ENCODE peak calls at places on chromosomes 1 and 21, in nine cellular contexts. V is endothelial cell of umbilical vein, K is astrocyte, J is GM12878, Z is HepG2, X is GM23338, R is hepatocyte, M is fibroblast of lung, F is mammary epithelial cell. D is an unnamed sample.

GRCh38 chr1:232084584-232085223 is 458.1 kb downstream of the DISC1 start:
- DNase-seq in J (no peak), X (peak; percentile 86), Z (no peak), R (peak; percentile 62), F (peak; percentile 24), K (no peak), V (peak; percentile 28), M (peak; percentile 29), D (peak; percentile 46)

GRCh38 chr21:42208801-42209490 is 10.0 kb upstream of the ABCG1 start:
- DNase-seq in K (no peak), M (no peak), F (no peak), Z (no peak), R (no peak), J (no peak), X (no peak), V (no peak), D (no peak)

GRCh38 chr1:203930343-203930742 is 68.9 kb downstream of the SNRPE start:
- DNase-seq in Z (no peak), V (peak; percentile 33), J (no peak), X (no peak), M (peak; percentile 64), F (no peak), K (peak; percentile 58), R (no peak), D (no peak)

GRCh38 chr1:51293898-51294515 is 36.4 kb downstream of the TTC39A start:
- DNase-seq in Z (no peak), R (no peak), X (no peak), K (no peak), F (no peak), J (no peak), V (no peak), M (no peak), D (no peak)

GRCh38 chr1:35442737-35443136 is 114.5 kb downstream of the KIAA0319L start:
- DNase-seq in X (no peak), V (no peak), F (no peak), Z (no peak), R (no peak), J (no peak), M (no peak), K (no peak), D (no peak)

GRCh38 chr1:211118407-211119102 is 15.4 kb downstream of the KCNH1 start:
- DNase-seq in X (no peak), F (no peak), Z (no peak), R (no peak), V (no peak), M (peak; percentile 15), J (no peak), K (peak; percentile 58), D (peak; percentile 63)

GRCh38 chr1:192263436-192263835 is 53.4 kb upstream of the RGS21 start:
- DNase-seq in Z (no peak), M (peak; percentile 79), X (no peak), J (no peak), F (peak; percentile 46), V (peak; percentile 88), K (peak; percentile 89), R (no peak), D (no peak)

GRCh38 chr21:17466166-17466565 is 46.7 kb upstream of the CXADR start:
- DNase-seq in Z (peak; percentile 51), V (no peak), J (no peak), F (peak; percentile 57), X (no peak), M (peak; percentile 43), K (peak; percentile 77), R (peak; percentile 64), D (peak; percentile 36)

GRCh38 chr1:167190747-167191237 is 29.9 kb upstream of the POU2F1 start:
- DNase-seq in F (no peak), J (no peak), M (no peak), X (no peak), K (no peak), V (no peak), R (no peak), Z (no peak), D (no peak)

GRCh38 chr1:161158316-161159016 is 834 bp upstream of the USP21 start:
- DNase-seq in R (no peak), M (no peak), K (no peak), X (no peak), F (no peak), Z (no peak), V (no peak), J (no peak), D (peak; percentile 25)

GRCh38 chr1:43327549-43328292 is 9.9 kb upstream of the MPL start:
- DNase-seq in K (no peak), R (no peak), X (no peak), M (no peak), V (no peak), F (no peak), J (no peak), Z (no peak), D (no peak)

GRCh38 chr1:96039910-96040309 is 681.7 kb upstream of the PTBP2 start:
- DNase-seq in K (no peak), R (no peak), X (no peak), V (no peak), M (no peak), J (no peak), Z (no peak), F (no peak), D (no peak)

GRCh38 chr1:168628807-168629206 is 52.4 kb downstream of the XCL1 start:
- DNase-seq in Z (no peak), V (no peak), R (no peak), K (peak; percentile 97), M (peak; percentile 35), J (no peak), X (no peak), F (peak; percentile 99), D (peak; percentile 98)

GRCh38 chr21:28339403-28339802 is 653.3 kb downstream of the LTN1 start:
- DNase-seq in V (no peak), X (no peak), Z (no peak), M (no peak), K (no peak), J (no peak), R (no peak), F (no peak), D (no peak)

DNA sequence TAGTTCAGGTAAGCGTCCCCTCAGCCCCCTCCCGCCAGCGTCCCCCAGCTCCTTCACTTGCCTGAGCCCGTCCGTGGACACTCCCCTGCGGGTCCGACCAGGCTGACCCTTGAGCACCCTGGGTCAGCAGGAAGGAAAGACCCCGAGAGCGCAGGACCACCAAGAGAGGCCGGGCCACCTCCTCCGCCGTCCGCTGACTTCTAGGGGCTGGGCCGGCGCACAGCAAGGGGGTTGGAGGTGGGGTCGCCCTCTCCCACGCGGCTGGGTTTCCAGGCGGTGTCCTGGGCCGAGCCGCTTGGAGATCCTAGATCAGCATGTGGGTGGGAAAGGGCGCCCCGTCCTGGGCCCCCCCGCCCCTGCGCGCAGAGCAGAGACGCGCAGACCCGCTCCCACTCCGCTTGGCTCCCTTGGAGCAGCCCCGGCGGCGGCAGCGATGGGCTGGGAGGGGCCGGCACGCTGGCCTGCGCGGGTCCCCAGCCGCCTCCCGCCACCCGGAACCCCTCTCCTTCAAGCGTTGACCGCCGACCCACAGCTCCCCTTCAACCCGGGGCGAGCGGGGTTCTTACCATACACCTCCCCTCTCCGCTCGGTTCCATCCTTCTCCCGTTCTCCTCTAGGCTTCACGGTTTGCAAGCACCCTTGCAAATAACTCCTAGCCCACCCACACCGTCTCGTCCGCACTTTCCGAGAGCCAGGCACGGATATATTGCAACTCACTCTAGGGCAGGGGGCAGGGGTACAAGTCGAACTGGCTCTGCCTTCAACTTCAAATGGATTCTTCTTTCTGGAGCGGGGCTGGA is 7.5 kb downstream of the KNCN start:
- DNase-seq in M (no peak), Z (no peak), F (no peak), R (no peak), J (no peak), V (no peak), X (peak; percentile 43), K (no peak), D (no peak)
- TF ChIP-seq EZH2 in M (peak; percentile 73), Z (no peak), F (peak; percentile 87), R (peak; percentile 79), J (no peak), V (peak; percentile 81), X (peak; percentile 80), K (peak; percentile 98), D (no peak)

GRCh38 chr1:94757931-94758330 is 62.2 kb upstream of the SLC44A3 start:
- DNase-seq in Z (no peak), J (no peak), K (no peak), X (no peak), R (no peak), M (no peak), F (no peak), V (no peak), D (no peak)
- H3K27ac ChIP-seq in Z (peak overlapping the region; percentile 71), J (no peak overlapping the region), K (no peak overlapping the region), X (no peak overlapping the region), R (peak overlapping the region; percentile 59), M (no peak overlapping the region), F (no peak overlapping the region), V (no peak overlapping the region), D (no peak overlapping the region)

GRCh38 chr21:15730484-15731242 is 881 bp downstream of the USP25 start:
- DNase-seq in K (no peak), F (peak; percentile 19), V (peak; percentile 56), R (peak; percentile 12), M (peak; percentile 16), X (peak; percentile 45), J (no peak), Z (no peak), D (peak; percentile 25)
- TF ChIP-seq EZH2 in K (no peak), F (no peak), V (no peak), R (no peak), M (no peak), X (no peak), J (no peak), Z (no peak), D (no peak)

GRCh38 chr1:183578846-183579245 is 11.4 kb downstream of the NCF2 start:
- DNase-seq in V (no peak), R (peak; percentile 30), X (no peak), J (no peak), F (no peak), K (no peak), M (no peak), Z (no peak), D (no peak)

GRCh38 chr1:183577897-183578470 is 12.3 kb downstream of the NCF2 start:
- DNase-seq in K (no peak), R (no peak), M (no peak), J (no peak), V (no peak), X (no peak), Z (no peak), F (no peak), D (no peak)

GRCh38 chr1:183583466-183583865 is 6.8 kb downstream of the NCF2 start:
- DNase-seq in J (no peak), X (no peak), F (no peak), M (peak; percentile 45), V (no peak), K (no peak), Z (no peak), R (no peak), D (no peak)

GRCh38 chr1:183582021-183582746 is 8.1 kb downstream of the NCF2 start:
- DNase-seq in X (no peak), R (peak; percentile 15), F (no peak), M (no peak), V (no peak), K (no peak), J (no peak), Z (no peak), D (no peak)

DNA sequence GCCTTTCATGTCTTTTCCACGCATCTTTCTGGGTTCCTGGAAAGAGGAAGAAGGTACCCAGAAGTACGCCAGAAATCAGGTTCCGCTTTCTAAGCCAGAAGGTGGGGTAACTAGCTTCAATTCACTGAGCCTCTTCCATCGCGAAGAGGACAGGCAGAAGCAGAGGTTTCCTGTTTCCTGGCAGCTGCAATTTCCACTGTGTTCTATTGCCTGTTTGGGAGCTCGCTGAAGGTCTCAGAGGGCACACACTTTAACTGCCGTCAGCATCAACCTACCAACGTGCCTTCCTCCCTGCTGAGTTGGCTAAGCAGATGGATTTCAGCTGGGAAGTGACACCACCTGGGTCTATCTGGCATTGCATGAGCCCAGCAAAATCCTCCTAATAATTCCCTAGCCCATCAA is 10.0 kb downstream of the NCF2 start:
- DNase-seq in F (no peak), Z (no peak), X (peak; percentile 76), J (no peak), K (no peak), V (peak; percentile 49), M (no peak), R (no peak), D (peak; percentile 54)
- H3K27ac ChIP-seq in F (no peak overlapping the region), Z (no peak overlapping the region), X (peak overlapping the region; percentile 7), J (no peak overlapping the region), K (no peak overlapping the region), V (no peak overlapping the region), M (no peak overlapping the region), R (no peak overlapping the region), D (no peak overlapping the region)